ENCODE peak calls at places on chromosomes 4 and X, in five cellular contexts. T, Z, H, I and X are unnamed samples.

GRCh38 chr4:31737419-31737818 is 1017.2 kb downstream of the PCDH7 start:
- DNase-seq in T (no peak), Z (peak), H (no peak), I (no peak), X (no peak)

GRCh38 chr4:155526452-155527169 is 140.0 kb upstream of the GUCY1A1 start:
- DNase-seq in T (no peak), Z (no peak), H (peak), I (no peak), X (no peak)

GRCh38 chr4:128286474-128287158 is 997 bp downstream of the PGRMC2 start:
- DNase-seq in T (peak), Z (peak), H (peak), I (no peak), X (no peak)

GRCh38 chr4:177108708-177109107 is 201.0 kb upstream of the NEIL3 start:
- DNase-seq in T (peak), Z (no peak), H (peak), I (no peak), X (no peak)

GRCh38 chrX:45557390-45557789 is 356.7 kb upstream of the DIPK2B start:
- DNase-seq in T (no peak), Z (no peak), H (peak), I (no peak), X (no peak)

GRCh38 chrX:74514384-74514783 is 93.1 kb downstream of the SLC16A2 start:
- DNase-seq in T (no peak), Z (no peak), H (no peak), I (no peak), X (no peak)

GRCh38 chr4:7425171-7425570 is 9.6 kb downstream of the PSAPL1 start:
- DNase-seq in T (no peak), Z (no peak), H (no peak), I (no peak), X (peak)

GRCh38 chrX:137549846-137550534 is 15.9 kb upstream of the ZIC3 start:
- DNase-seq in T (no peak), Z (no peak), H (no peak), I (no peak), X (no peak)

GRCh38 chr4:65665951-65666523 is 4.3 kb downstream of the EPHA5 start:
- DNase-seq in T (peak), Z (no peak), H (peak), I (no peak), X (no peak)

GRCh38 chrX:124026529-124026928 is 65.0 kb downstream of the STAG2 start:
- DNase-seq in T (no peak), Z (no peak), H (no peak), I (no peak), X (no peak)

GRCh38 chrX:15973299-15973698 is 118.7 kb upstream of the AP1S2 start:
- DNase-seq in T (peak), Z (peak), H (peak), I (no peak), X (no peak)

GRCh38 chr4:20687894-20688293 is 12.4 kb upstream of the PACRGL start:
- DNase-seq in T (peak), Z (no peak), H (peak), I (peak), X (no peak)

GRCh38 chr4:91502365-91502764 is 801.4 kb upstream of the GRID2 start:
- DNase-seq in T (no peak), Z (no peak), H (no peak), I (no peak), X (no peak)

GRCh38 chr4:139857021-139857420 is 191.4 kb downstream of the MGST2 start:
- DNase-seq in T (peak), Z (no peak), H (no peak), I (peak), X (no peak)

GRCh38 chrX:18582910-18583493 is 88.9 kb downstream of the RS1 start:
- DNase-seq in T (no peak), Z (no peak), H (peak), I (no peak), X (no peak)

GRCh38 chr4:177554966-177555574 is 112.8 kb upstream of the AGA start:
- DNase-seq in T (no peak), Z (peak), H (peak), I (peak), X (no peak)

GRCh38 chr4:10691651-10692050 is 7.1 kb upstream of the CLNK start:
- DNase-seq in T (no peak), Z (no peak), H (no peak), I (no peak), X (no peak)

GRCh38 chrX:10759400-10759799 is 139.0 kb upstream of the MID1 start:
- DNase-seq in T (no peak), Z (no peak), H (no peak), I (no peak), X (no peak)

GRCh38 chrX:103414561-103414960 is 38.2 kb downstream of the BEX3 start:
- DNase-seq in T (no peak), Z (no peak), H (no peak), I (no peak), X (no peak)

GRCh38 chr4:40134206-40134917 is 62.5 kb upstream of the RHOH start:
- DNase-seq in T (no peak), Z (peak), H (no peak), I (no peak), X (no peak)

GRCh38 chr4:173940146-173940545 is 343.3 kb downstream of the FBXO8 start:
- DNase-seq in T (no peak), Z (no peak), H (no peak), I (no peak), X (no peak)

GRCh38 chrX:102728646-102729045 is 8.1 kb downstream of the GPRASP3 start:
- DNase-seq in T (no peak), Z (no peak), H (no peak), I (no peak), X (no peak)

GRCh38 chr4:151004222-151004621 is 10.9 kb downstream of the LRBA start:
- DNase-seq in T (peak), Z (no peak), H (peak), I (no peak), X (no peak)

GRCh38 chr4:33067221-33067620 is 2347.1 kb downstream of the PCDH7 start:
- DNase-seq in T (no peak), Z (no peak), H (peak), I (no peak), X (no peak)

GRCh38 chr4:118325443-118325842 is 27.4 kb downstream of the PRSS12 start:
- DNase-seq in T (no peak), Z (no peak), H (peak), I (no peak), X (no peak)

GRCh38 chrX:57044226-57044625 is 48.9 kb upstream of the SPIN3 start:
- DNase-seq in T (no peak), Z (no peak), H (no peak), I (no peak), X (no peak)

GRCh38 chrX:76159453-76159852 is 13.4 kb upstream of the PBDC1 start:
- DNase-seq in T (no peak), Z (no peak), H (no peak), I (no peak), X (no peak)

GRCh38 chrX:53481093-53481492 is 46.9 kb upstream of the HSD17B10 start:
- DNase-seq in T (no peak), Z (no peak), H (no peak), I (no peak), X (no peak)
- TF ChIP-seq CTCF in T (peak), Z (peak), H (peak), I (peak), X (no peak)

GRCh38 chrX:152958524-152959465 is 35.1 kb downstream of the PNMA5 start:
- DNase-seq in T (peak), Z (peak), H (peak), I (peak), X (peak)
- TF ChIP-seq CTCF in T (peak), Z (peak), H (peak), I (peak), X (peak)

GRCh38 chrX:40729923-40730584 is 5.3 kb downstream of the MED14 start:
- DNase-seq in T (no peak), Z (no peak), H (no peak), I (no peak), X (no peak)

GRCh38 chrX:40733691-40734090 is 1.7 kb downstream of the MED14 start:
- DNase-seq in T (no peak), Z (no peak), H (no peak), I (no peak), X (no peak)

GRCh38 chrX:40734956-40735317 is 405 bp downstream of the MED14 start:
- DNase-seq in T (no peak), Z (peak), H (no peak), I (no peak), X (no peak)

GRCh38 chrX:40736170-40736505 is 796 bp upstream of the MED14 start:
- DNase-seq in T (no peak), Z (peak), H (no peak), I (no peak), X (no peak)

DNA sequence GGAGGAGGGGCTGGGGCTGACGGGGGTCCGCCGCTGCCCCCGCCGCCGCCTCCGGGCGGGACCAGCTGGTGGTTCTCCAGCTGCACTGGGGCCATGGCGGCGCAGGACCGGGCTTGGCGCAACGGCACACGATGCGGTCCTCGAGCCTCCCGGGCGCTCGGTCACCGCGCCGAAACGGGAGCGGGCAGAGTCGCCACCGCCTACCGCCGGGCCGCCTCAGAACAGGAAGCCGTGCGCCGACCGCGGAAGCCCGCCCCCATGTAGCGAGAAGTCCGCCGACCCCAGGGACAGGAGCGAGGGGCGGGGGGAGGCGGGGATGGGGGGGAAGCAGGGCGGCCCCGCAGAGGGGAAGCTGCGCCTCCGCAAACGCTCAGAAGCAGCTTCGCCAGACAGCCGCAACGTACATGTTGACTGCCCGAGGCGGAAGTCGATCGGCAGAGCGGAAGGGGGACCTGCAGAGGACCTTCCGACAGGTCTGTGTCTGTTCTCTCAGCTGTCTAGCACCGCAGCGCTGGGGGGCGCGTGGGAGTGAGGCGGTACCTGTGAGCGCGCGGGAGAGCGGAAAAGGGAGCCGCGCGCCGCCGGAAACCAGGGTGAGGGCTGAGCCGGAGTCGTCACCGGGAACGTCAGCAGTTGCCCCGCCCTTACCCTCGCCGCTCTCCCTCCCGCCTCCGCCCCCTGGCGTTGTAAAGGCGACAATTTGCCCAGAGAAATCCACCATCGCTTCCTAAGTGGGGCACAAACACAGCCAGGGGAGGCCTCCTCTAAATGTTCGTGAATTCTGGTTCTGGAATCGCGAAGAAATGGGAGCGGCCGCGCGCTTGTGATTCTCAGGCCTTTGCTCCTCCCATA is at the start of gene MED14:
- DNase-seq in T (peak), Z (peak), H (peak), I (peak), X (peak)
- TF ChIP-seq CTCF in T (peak), Z (peak), H (peak), I (peak), X (peak)

DNA sequence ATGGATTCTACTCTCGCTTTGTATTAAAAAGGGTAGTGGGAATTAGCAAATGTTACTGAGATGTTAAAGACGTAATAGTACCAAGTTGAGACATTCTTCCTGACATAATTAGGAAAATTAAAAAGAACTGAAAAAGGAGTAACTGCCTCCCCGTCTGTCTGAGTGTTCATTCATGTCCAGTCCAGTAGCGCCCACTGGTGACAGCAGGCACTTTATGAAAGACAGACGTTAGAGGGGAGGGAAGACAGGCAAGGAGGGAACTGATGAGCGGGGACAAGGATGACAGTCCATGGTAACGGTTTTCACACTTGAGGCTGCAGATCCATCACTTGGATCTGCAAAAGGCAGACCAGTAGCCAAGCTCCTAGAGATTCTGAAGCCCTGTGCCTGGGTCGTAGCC is 326.7 kb downstream of the STK32B start:
- DNase-seq in T (no peak), Z (no peak), H (peak), I (no peak), X (no peak)
- TF ChIP-seq CTCF in T (peak), Z (no peak), H (peak), I (no peak), X (no peak)

DNA sequence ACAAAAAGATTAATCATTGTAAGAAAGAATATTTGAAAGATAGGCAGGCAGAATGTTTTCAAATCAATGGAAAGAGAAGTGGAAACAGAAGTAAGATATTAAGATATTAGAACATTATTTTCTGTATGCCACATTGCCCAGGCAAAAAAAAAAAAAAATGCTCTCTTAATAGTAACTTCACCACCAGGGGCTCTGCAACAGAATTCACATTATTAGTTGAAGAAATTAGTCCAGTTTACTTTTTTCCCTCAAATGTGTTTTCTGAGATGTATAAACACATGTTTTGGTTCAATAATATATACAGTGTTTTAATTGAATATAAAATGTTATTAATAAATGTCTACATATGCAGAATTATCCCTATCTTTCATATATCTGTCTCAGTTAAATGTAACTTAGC is 78.0 kb upstream of the ADAD1 start:
- DNase-seq in T (no peak), Z (no peak), H (no peak), I (no peak), X (no peak)
- TF ChIP-seq CTCF in T (peak), Z (peak), H (peak), I (peak), X (no peak)

DNA sequence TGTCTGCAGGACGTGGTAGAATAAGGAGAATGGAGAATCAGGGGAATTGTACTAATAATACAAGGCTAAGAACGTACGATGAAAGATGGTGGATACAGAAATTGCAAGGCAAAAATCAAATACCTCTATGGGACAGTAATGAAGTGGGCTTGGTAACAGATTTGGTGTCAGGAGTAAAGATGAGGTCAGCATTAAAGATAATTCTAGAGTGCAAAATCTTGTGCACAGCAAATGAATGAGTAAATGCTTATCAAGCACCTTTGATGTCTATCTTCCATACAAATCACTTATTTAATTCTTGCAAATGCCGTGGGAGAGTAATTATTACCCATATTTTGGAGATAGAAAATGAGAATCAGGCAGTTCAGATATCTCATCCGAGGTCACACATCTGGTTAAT is 70.9 kb downstream of the DDX60 start:
- DNase-seq in T (no peak), Z (no peak), H (no peak), I (no peak), X (no peak)
- TF ChIP-seq CTCF in T (no peak), Z (no peak), H (no peak), I (no peak), X (no peak)

GRCh38 chr4:77430847-77431246 is 174.8 kb upstream of the CXCL13 start:
- DNase-seq in T (no peak), Z (no peak), H (no peak), I (no peak), X (no peak)
- TF ChIP-seq CTCF in T (no peak), Z (peak), H (no peak), I (no peak), X (no peak)

DNA sequence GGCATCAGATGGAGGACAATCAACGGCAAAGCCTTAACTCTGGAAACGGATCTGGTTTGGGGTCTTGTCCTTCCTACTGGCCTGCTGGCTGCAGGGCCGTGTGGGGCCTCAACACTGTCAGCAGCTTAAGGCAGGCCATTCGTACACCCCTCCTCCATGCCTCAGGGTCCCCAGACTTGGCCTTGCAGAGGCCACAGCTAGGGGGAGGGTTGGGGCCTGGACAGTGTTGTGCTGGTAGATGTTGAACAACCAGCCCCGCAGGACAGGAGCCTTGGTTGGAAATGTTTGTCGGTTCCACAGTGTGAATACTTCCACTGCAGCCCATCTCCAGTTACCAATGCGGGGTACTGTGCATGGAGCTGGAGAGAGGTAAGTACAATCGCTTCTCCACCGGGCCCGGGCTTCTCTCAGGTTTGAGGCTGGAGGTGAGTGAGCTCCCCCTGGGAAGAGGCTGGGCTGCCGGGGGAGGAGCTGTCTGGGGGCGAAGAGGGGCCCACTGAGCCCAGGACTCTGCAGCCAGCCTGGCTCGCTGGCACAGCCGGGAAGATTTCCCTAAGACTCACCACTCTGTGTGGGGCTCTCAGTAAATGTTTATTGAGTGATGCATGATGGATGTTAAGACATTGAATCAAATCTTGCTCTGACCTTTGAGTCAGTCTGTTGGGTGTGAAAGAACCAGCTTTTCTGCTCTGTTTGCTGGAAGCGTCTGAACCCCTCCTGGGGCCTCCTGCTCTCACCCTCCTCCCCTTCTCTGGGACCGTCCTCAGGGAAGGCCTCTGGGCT is 19.7 kb upstream of the GPR78 start:
- DNase-seq in T (no peak), Z (no peak), H (no peak), I (no peak), X (no peak)
- TF ChIP-seq CTCF in T (no peak), Z (no peak), H (no peak), I (no peak), X (no peak)

GRCh38 chr4:158239196-158239595 is 28.9 kb downstream of the TMEM144 start:
- DNase-seq in T (no peak), Z (no peak), H (no peak), I (no peak), X (no peak)

GRCh38 chr4:158238574-158238973 is 28.3 kb downstream of the TMEM144 start:
- DNase-seq in T (no peak), Z (no peak), H (no peak), I (no peak), X (no peak)

DNA sequence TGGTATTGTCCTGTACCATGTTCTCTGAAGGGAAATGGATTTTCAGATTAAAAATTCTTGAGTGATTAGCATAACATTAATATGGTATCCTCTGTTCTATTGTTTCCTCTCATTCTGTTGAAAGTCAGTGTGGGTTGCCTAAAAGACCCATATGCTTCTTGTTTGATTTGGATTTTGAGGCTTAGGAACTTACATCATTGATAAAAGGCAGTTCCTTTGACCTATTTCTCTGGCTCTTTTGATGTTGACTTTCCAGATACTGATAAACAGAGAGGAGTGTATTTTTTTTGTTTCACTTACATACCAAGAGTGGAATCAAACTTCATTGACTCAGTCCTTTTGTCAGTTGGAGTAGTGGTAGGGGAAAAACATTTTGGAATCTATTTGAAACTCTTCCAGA is 32.8 kb downstream of the TMEM144 start:
- DNase-seq in T (no peak), Z (no peak), H (no peak), I (no peak), X (no peak)
- TF ChIP-seq CTCF in T (no peak), Z (no peak), H (no peak), I (no peak), X (no peak)

GRCh38 chr4:76377922-76378321 is 43.0 kb downstream of the CCDC158 start:
- DNase-seq in T (peak), Z (peak), H (peak), I (peak), X (no peak)
- TF ChIP-seq CTCF in T (peak), Z (peak), H (peak), I (peak), X (peak)